ENCODE peak calls at places on chromosomes 11 and 22, in six cellular contexts. D, Z, N, V, E and S are unnamed samples.

GRCh38 chr22:22911327-22912134 is 23.9 kb downstream of the IGLL5 start:
- DNase-seq in D (no peak), Z (no peak), N (no peak), V (no peak), E (no peak), S (no peak)

GRCh38 chr11:33716236-33716635 is 15.6 kb upstream of the C11orf91 start:
- DNase-seq in D (no peak), Z (no peak), N (peak; percentile 63), V (peak; percentile 41), E (no peak), S (peak; percentile 44)

GRCh38 chr11:11157201-11157600 is 195.8 kb downstream of the CSNK2A3 start:
- DNase-seq in D (peak; percentile 8), Z (no peak), N (peak; percentile 67), V (no peak), E (no peak), S (peak; percentile 84)

GRCh38 chr11:45899448-45900174 is 7.5 kb downstream of the FREY1 start:
- DNase-seq in D (peak; percentile 90), Z (peak; percentile 90), N (peak; percentile 95), V (peak; percentile 67), E (peak; percentile 85), S (peak; percentile 97)

GRCh38 chr11:19393941-19394340 is 153.2 kb upstream of the E2F8 start:
- DNase-seq in D (peak; percentile 83), Z (no peak), N (peak; percentile 77), V (no peak), E (no peak), S (no peak)

GRCh38 chr11:6746086-6746618 is 25.6 kb downstream of the OR2AG2 start:
- DNase-seq in D (no peak), Z (no peak), N (no peak), V (no peak), E (no peak), S (no peak)

GRCh38 chr11:32374261-32374711 is 61.1 kb downstream of the WT1 start:
- DNase-seq in D (peak; percentile 15), Z (peak; percentile 89), N (peak; percentile 39), V (no peak), E (no peak), S (peak; percentile 95)

GRCh38 chr11:3367221-3367620 is 11.7 kb downstream of the ZNF195 start:
- DNase-seq in D (no peak), Z (no peak), N (peak; percentile 19), V (no peak), E (no peak), S (no peak)

GRCh38 chr11:87754685-87755084 is 420.6 kb downstream of the RAB38 start:
- DNase-seq in D (no peak), Z (no peak), N (no peak), V (no peak), E (no peak), S (no peak)

DNA sequence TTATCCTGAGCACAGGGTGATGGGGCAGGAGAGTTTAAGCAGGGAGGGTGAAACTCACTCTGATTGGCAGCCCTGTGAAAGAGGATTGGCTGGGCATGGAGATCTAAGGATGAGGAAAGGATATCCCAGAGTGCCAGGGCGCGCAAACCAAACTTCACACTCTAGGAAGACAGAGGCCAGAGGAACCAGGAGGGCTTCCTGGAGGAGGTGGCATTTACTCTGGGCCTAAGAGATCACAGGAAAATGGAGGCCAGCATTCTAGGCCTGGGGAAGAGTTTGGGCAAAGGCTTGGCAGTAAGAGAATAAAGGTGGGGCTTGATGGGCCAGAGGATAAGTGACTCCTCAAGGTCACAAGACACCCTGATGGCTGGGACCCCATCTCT is 377 bp upstream of the NCF4 start:
- DNase-seq in D (no peak), Z (no peak), N (no peak), V (no peak), E (no peak), S (no peak)
- H3K27ac ChIP-seq in D (no peak overlapping the region), Z (no peak overlapping the region), N (no peak overlapping the region), V (no peak overlapping the region), E (peak overlapping the region; percentile 85), S (no peak overlapping the region)

GRCh38 chr22:42298746-42299145 is 28.3 kb upstream of the TCF20 start:
- DNase-seq in D (no peak), Z (no peak), N (no peak), V (no peak), E (no peak), S (no peak)

GRCh38 chr22:42296883-42297282 is 26.4 kb upstream of the TCF20 start:
- DNase-seq in D (no peak), Z (no peak), N (no peak), V (no peak), E (no peak), S (no peak)

GRCh38 chr22:42299586-42300285 is 29.3 kb upstream of the TCF20 start:
- DNase-seq in D (no peak), Z (no peak), N (no peak), V (no peak), E (no peak), S (peak; percentile 84)

GRCh38 chr22:42296381-42296853 is 26.0 kb upstream of the TCF20 start:
- DNase-seq in D (no peak), Z (no peak), N (no peak), V (no peak), E (no peak), S (peak; percentile 66)

DNA sequence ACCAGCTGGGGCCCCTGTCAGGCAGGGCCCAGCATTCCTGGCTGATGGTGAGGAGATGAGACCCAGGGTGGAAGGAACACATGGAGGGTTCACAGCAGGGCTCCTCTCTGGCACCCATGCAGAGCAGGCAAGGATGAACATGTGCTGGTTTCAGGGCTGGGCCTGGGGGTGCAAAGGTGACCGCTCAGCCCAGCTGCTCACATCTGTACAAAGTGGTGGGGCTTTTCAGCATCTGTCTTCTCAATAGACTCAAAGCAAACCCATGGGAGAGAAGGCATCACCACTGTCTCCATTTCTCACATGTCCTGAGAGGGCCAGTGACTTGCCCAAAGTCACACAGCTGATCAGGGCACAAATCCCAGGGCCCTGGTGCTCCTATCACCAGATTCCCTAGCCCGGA is 27.3 kb upstream of the TCF20 start:
- DNase-seq in D (no peak), Z (no peak), N (no peak), V (no peak), E (no peak), S (no peak)
- H3K4me1 ChIP-seq in D (peaks cover 2% of the 10 kb centered on the region), Z (peaks cover 30% of the 10 kb centered on the region), N (no peaks in the 10 kb centered on the region), V (no peaks in the 10 kb centered on the region), E (peaks cover 22% of the 10 kb centered on the region), S (peaks cover 44% of the 10 kb centered on the region)

GRCh38 chr11:117099681-117100080 is 1.5 kb upstream of the SIK3 start:
- DNase-seq in D (no peak), Z (no peak), N (peak; percentile 9), V (no peak), E (no peak), S (no peak)
- H3K27ac ChIP-seq in D (no peak overlapping the region), Z (no peak overlapping the region), N (peak overlapping the region; percentile 96), V (peak overlapping the region; percentile 99), E (peak overlapping the region; percentile 93), S (no peak overlapping the region)

GRCh38 chr11:71997594-71997993 is 1.1 kb upstream of the IL18BP start:
- DNase-seq in D (no peak), Z (no peak), N (no peak), V (no peak), E (no peak), S (no peak)

GRCh38 chr11:71996517-71996916 is 2.2 kb upstream of the IL18BP start:
- DNase-seq in D (no peak), Z (no peak), N (no peak), V (no peak), E (no peak), S (no peak)

GRCh38 chr11:71994786-71995185 is 3.9 kb upstream of the IL18BP start:
- DNase-seq in D (no peak), Z (no peak), N (no peak), V (no peak), E (no peak), S (no peak)

GRCh38 chr11:71996946-71997345 is 1.8 kb upstream of the IL18BP start:
- DNase-seq in D (no peak), Z (no peak), N (no peak), V (no peak), E (peak; percentile 89), S (no peak)

DNA sequence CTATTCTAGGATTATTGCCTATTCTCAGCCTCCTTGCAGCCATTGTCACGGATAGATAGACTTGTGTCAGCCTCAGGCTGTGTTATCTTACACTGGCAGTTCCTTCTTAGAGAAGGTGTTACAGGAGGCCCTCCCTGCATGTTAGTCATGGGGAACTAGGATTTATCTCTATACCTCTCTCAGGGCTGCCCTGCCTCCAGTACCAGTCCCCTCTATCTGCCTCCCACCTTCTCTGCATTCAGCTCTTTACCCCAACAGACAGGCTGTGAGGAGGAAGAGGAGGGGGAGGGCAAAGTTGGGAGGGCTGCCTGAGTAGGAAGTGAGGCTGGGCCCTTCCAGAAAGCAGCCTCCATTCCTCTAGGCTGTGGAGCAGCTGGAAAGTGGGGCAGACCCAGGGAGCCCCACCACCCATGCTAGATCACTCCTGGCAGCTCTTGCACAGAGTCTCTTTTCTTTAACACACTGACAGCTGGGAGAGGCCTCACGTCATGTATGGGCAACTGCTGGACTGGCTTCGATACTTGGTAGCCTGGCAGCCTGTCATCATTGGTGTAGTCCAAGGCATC is 2.9 kb upstream of the IL18BP start:
- DNase-seq in D (no peak), Z (no peak), N (no peak), V (no peak), E (no peak), S (no peak)
- H3K4me1 ChIP-seq in D (peaks cover 6% of the 10 kb centered on the region), Z (no peaks in the 10 kb centered on the region), N (no peaks in the 10 kb centered on the region), V (peaks cover 7% of the 10 kb centered on the region), E (peaks cover 43% of the 10 kb centered on the region), S (no peaks in the 10 kb centered on the region)

GRCh38 chr22:24393012-24393559 is 34.3 kb upstream of the ADORA2A start:
- DNase-seq in D (no peak), Z (no peak), N (no peak), V (no peak), E (no peak), S (no peak)
- H3K27ac ChIP-seq in D (no peak overlapping the region), Z (peak overlapping the region; percentile 8), N (peak overlapping the region; percentile 59), V (no peak overlapping the region), E (peak overlapping the region; percentile 74), S (no peak overlapping the region)